ENCODE peak calls at places on chromosome 16, in six cellular contexts. One of them, this sample, is unnamed.

GRCh38 chr16:68902376-68903345 is 59.3 kb downstream of the TANGO6 start:
- DNase-seq in cardiac fibroblast: peak; percentile 72
- DNase-seq in osteocyte: no peak
- DNase-seq in ascending aorta: no peak
- DNase-seq in BJ: no peak
- DNase-seq in nephron progenitor cell: peak; percentile 35
- DNase-seq in this sample: no peak

GRCh38 chr16:17395849-17396480 is 74.8 kb downstream of the XYLT1 start:
- DNase-seq in ascending aorta: no peak
- DNase-seq in BJ: no peak
- DNase-seq in nephron progenitor cell: no peak
- DNase-seq in cardiac fibroblast: peak; percentile 19
- DNase-seq in osteocyte: no peak
- DNase-seq in this sample: no peak

GRCh38 chr16:70746708-70747424 is 54.1 kb downstream of the VAC14 start:
- DNase-seq in osteocyte: no peak
- DNase-seq in nephron progenitor cell: no peak
- DNase-seq in BJ: peak; percentile 75
- DNase-seq in ascending aorta: peak; percentile 93
- DNase-seq in cardiac fibroblast: peak; percentile 94
- DNase-seq in this sample: no peak

GRCh38 chr16:22668318-22668717 is 145.6 kb upstream of the HS3ST2 start:
- DNase-seq in ascending aorta: peak; percentile 21
- DNase-seq in cardiac fibroblast: no peak
- DNase-seq in nephron progenitor cell: no peak
- DNase-seq in BJ: no peak
- DNase-seq in osteocyte: no peak
- DNase-seq in this sample: no peak

GRCh38 chr16:69767459-69768229 is 5.5 kb downstream of the WWP2 start:
- DNase-seq in ascending aorta: no peak
- DNase-seq in BJ: no peak
- DNase-seq in osteocyte: no peak
- DNase-seq in nephron progenitor cell: no peak
- DNase-seq in cardiac fibroblast: no peak
- DNase-seq in this sample: no peak

GRCh38 chr16:24070851-24071250 is 185.3 kb upstream of the CACNG3 start:
- DNase-seq in ascending aorta: peak; percentile 22
- DNase-seq in osteocyte: peak; percentile 27
- DNase-seq in cardiac fibroblast: peak; percentile 2
- DNase-seq in BJ: no peak
- DNase-seq in nephron progenitor cell: peak; percentile 41
- DNase-seq in this sample: no peak

GRCh38 chr16:819336-819735 is 18.8 kb upstream of the GNG13 start:
- DNase-seq in BJ: no peak
- DNase-seq in cardiac fibroblast: no peak
- DNase-seq in osteocyte: no peak
- DNase-seq in ascending aorta: no peak
- DNase-seq in nephron progenitor cell: no peak
- DNase-seq in this sample: no peak

GRCh38 chr16:83606486-83607030 is 201.2 kb upstream of the HSBP1 start:
- DNase-seq in ascending aorta: no peak
- DNase-seq in nephron progenitor cell: no peak
- DNase-seq in osteocyte: peak; percentile 44
- DNase-seq in cardiac fibroblast: no peak
- DNase-seq in BJ: no peak
- DNase-seq in this sample: no peak

GRCh38 chr16:47052666-47053640 is 79.5 kb upstream of the DNAJA2 start:
- DNase-seq in osteocyte: no peak
- DNase-seq in ascending aorta: no peak
- DNase-seq in cardiac fibroblast: no peak
- DNase-seq in nephron progenitor cell: no peak
- DNase-seq in BJ: no peak
- DNase-seq in this sample: no peak

GRCh38 chr16:83539736-83540490 is 267.9 kb upstream of the HSBP1 start:
- DNase-seq in osteocyte: no peak
- DNase-seq in BJ: no peak
- DNase-seq in nephron progenitor cell: no peak
- DNase-seq in ascending aorta: no peak
- DNase-seq in cardiac fibroblast: peak; percentile 16
- DNase-seq in this sample: no peak

GRCh38 chr16:30764816-30765465 is 2.8 kb downstream of the RNF40 start:
- DNase-seq in ascending aorta: no peak
- DNase-seq in osteocyte: no peak
- DNase-seq in nephron progenitor cell: no peak
- DNase-seq in cardiac fibroblast: no peak
- DNase-seq in BJ: no peak
- DNase-seq in this sample: no peak

GRCh38 chr16:35150805-35151312 is 1691.4 kb downstream of the TP53TG3F start:
- DNase-seq in ascending aorta: no peak
- DNase-seq in cardiac fibroblast: no peak
- DNase-seq in BJ: no peak
- DNase-seq in osteocyte: no peak
- DNase-seq in nephron progenitor cell: no peak
- DNase-seq in this sample: no peak

GRCh38 chr16:81720973-81721907 is 57.9 kb upstream of the PLCG2 start:
- DNase-seq in BJ: no peak
- DNase-seq in ascending aorta: no peak
- DNase-seq in nephron progenitor cell: no peak
- DNase-seq in cardiac fibroblast: no peak
- DNase-seq in osteocyte: no peak
- DNase-seq in this sample: no peak

GRCh38 chr16:82899731-82900454 is 273.1 kb downstream of the CDH13 start:
- DNase-seq in osteocyte: no peak
- DNase-seq in ascending aorta: no peak
- DNase-seq in cardiac fibroblast: no peak
- DNase-seq in nephron progenitor cell: no peak
- DNase-seq in BJ: no peak
- DNase-seq in this sample: no peak

GRCh38 chr16:49557070-49557446 is 183.5 kb downstream of the C16orf78 start:
- DNase-seq in cardiac fibroblast: no peak
- DNase-seq in ascending aorta: no peak
- DNase-seq in nephron progenitor cell: peak; percentile 67
- DNase-seq in osteocyte: no peak
- DNase-seq in BJ: no peak
- DNase-seq in this sample: no peak

GRCh38 chr16:23145608-23146007 is 3.6 kb downstream of the USP31 start:
- DNase-seq in osteocyte: no peak
- DNase-seq in BJ: peak; percentile 12
- DNase-seq in ascending aorta: no peak
- DNase-seq in cardiac fibroblast: peak; percentile 79
- DNase-seq in nephron progenitor cell: no peak
- DNase-seq in this sample: no peak

GRCh38 chr16:22188595-22189442 is 17.3 kb upstream of the EEF2K start:
- DNase-seq in osteocyte: no peak
- DNase-seq in cardiac fibroblast: peak; percentile 95
- DNase-seq in BJ: peak; percentile 63
- DNase-seq in ascending aorta: peak; percentile 82
- DNase-seq in nephron progenitor cell: peak; percentile 66
- DNase-seq in this sample: no peak

GRCh38 chr16:85092851-85093250 is 19.4 kb downstream of the CIBAR2 start:
- DNase-seq in nephron progenitor cell: no peak
- DNase-seq in BJ: no peak
- DNase-seq in osteocyte: no peak
- DNase-seq in cardiac fibroblast: no peak
- DNase-seq in ascending aorta: no peak
- DNase-seq in this sample: no peak

GRCh38 chr16:25707982-25708583 is 16.3 kb downstream of the HS3ST4 start:
- DNase-seq in cardiac fibroblast: peak; percentile 26
- DNase-seq in ascending aorta: no peak
- DNase-seq in osteocyte: no peak
- DNase-seq in nephron progenitor cell: peak; percentile 28
- DNase-seq in BJ: no peak
- DNase-seq in this sample: no peak

GRCh38 chr16:29678691-29679267 is at the start of gene QPRT:
- DNase-seq in cardiac fibroblast: peak; percentile 33
- DNase-seq in osteocyte: no peak
- DNase-seq in BJ: no peak
- DNase-seq in nephron progenitor cell: peak; percentile 81
- DNase-seq in ascending aorta: no peak
- DNase-seq in this sample: no peak

GRCh38 chr16:83298541-83298940 is 509.2 kb upstream of the HSBP1 start:
- DNase-seq in ascending aorta: no peak
- DNase-seq in osteocyte: no peak
- DNase-seq in nephron progenitor cell: no peak
- DNase-seq in BJ: no peak
- DNase-seq in cardiac fibroblast: no peak
- DNase-seq in this sample: no peak

GRCh38 chr16:7650446-7650845 is 317.8 kb downstream of the RBFOX1 start:
- DNase-seq in cardiac fibroblast: no peak
- DNase-seq in nephron progenitor cell: no peak
- DNase-seq in BJ: no peak
- DNase-seq in ascending aorta: no peak
- DNase-seq in osteocyte: no peak
- DNase-seq in this sample: no peak

GRCh38 chr16:11315499-11315898 is 29.8 kb upstream of the RMI2 start:
- DNase-seq in osteocyte: no peak
- DNase-seq in nephron progenitor cell: peak; percentile 61
- DNase-seq in cardiac fibroblast: peak; percentile 48
- DNase-seq in BJ: peak; percentile 18
- DNase-seq in ascending aorta: no peak
- DNase-seq in this sample: no peak
- TF ChIP-seq CTCF in osteocyte: peak; percentile 22
- TF ChIP-seq CTCF in nephron progenitor cell: peak; percentile 17
- TF ChIP-seq CTCF in cardiac fibroblast: no peak
- TF ChIP-seq CTCF in BJ: peak; percentile 25
- TF ChIP-seq CTCF in ascending aorta: no peak
- TF ChIP-seq CTCF in this sample: no peak

DNA sequence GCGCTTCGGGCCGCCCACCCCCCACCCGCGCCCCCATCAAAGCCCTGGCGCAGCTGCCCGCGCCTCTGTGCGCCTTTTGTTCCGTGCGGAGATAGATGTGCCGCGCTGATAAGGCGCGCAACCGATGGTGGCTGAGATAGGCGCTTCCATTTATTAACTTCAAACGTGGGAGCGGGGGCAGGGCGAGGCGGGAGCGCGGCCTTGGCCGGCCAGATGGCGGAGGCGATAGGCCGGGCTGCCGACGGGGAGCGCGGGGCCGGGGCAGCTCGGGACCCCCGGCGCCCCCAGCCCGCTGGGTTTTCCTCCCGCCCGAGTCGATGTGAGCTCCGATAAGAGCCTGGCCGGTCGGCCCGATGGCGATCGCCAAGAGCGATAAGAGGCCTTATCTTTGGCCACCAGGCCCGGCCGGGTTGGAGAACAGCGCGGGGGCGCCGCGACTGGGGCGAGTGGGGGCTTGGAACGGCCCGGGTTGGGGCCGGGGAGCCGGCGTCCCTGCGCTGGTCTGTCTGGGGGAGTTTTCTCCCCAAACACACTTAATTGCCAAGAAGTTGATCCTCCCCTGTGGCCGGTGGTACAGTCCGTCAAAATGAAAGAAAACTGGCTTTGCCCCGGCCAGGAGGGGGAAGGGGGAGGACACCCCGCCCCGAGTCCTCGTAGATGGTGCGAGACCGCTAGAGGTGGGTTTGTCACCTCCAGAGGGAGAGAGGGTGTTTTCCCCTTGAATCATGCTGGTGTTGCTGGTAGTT is 2.7 kb downstream of the ZFPM1 start:
- DNase-seq in BJ: no peak
- DNase-seq in nephron progenitor cell: peak; percentile 60
- DNase-seq in ascending aorta: no peak
- DNase-seq in osteocyte: no peak
- DNase-seq in cardiac fibroblast: peak; percentile 45
- DNase-seq in this sample: no peak
- TF ChIP-seq CTCF in BJ: no peak
- TF ChIP-seq CTCF in nephron progenitor cell: no peak
- TF ChIP-seq CTCF in ascending aorta: no peak
- TF ChIP-seq CTCF in osteocyte: no peak
- TF ChIP-seq CTCF in cardiac fibroblast: no peak
- TF ChIP-seq CTCF in this sample: no peak

GRCh38 chr16:66661210-66661560 is 35.4 kb downstream of the CMTM4 start:
- DNase-seq in cardiac fibroblast: no peak
- DNase-seq in nephron progenitor cell: no peak
- DNase-seq in BJ: no peak
- DNase-seq in osteocyte: no peak
- DNase-seq in ascending aorta: no peak
- DNase-seq in this sample: no peak

GRCh38 chr16:66656547-66656946 is 40.0 kb downstream of the CMTM4 start:
- DNase-seq in cardiac fibroblast: peak; percentile 65
- DNase-seq in nephron progenitor cell: no peak
- DNase-seq in ascending aorta: no peak
- DNase-seq in BJ: no peak
- DNase-seq in osteocyte: no peak
- DNase-seq in this sample: no peak

GRCh38 chr16:66660422-66661209 is 35.9 kb downstream of the CMTM4 start:
- DNase-seq in BJ: peak; percentile 85
- DNase-seq in cardiac fibroblast: peak; percentile 90
- DNase-seq in osteocyte: no peak
- DNase-seq in nephron progenitor cell: peak; percentile 62
- DNase-seq in ascending aorta: peak; percentile 68
- DNase-seq in this sample: no peak

GRCh38 chr16:66658860-66659190 is 37.7 kb downstream of the CMTM4 start:
- DNase-seq in cardiac fibroblast: no peak
- DNase-seq in BJ: no peak
- DNase-seq in nephron progenitor cell: no peak
- DNase-seq in ascending aorta: no peak
- DNase-seq in osteocyte: no peak
- DNase-seq in this sample: no peak

DNA sequence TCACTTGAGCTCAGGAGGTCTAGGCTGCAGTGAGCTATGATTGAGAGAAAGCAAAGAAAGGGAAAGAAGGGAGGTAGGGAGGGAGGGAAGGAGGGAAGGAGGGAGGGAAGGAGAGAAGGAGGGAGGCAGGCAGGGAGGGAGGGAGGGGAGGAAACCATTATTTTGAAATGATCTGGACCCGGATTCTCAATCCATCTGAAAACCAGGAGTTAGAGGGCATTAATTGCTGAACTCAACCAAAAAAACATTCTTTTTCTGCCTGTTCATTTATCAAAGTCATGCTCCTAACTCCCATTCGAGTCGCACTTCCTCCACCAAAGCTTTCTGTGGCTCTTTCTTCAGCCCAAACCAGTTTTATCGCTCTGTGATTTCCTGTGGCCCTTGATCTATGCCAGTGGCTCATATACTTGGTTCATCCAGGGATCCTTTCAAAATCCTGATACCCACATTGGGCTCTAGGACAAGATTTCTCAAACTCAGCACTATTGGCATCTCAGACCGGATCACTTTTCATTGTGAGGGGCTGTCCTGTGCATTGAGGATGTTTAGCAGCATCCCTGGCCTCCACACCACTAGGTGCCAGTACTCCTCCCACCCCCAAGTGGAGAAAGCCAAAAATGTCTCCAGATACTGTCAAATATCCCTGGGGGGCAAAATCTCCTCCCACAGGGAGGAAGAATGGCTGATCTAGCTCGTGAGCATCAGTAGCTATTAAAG is 38.2 kb downstream of the CMTM4 start:
- DNase-seq in osteocyte: no peak
- DNase-seq in nephron progenitor cell: no peak
- DNase-seq in ascending aorta: no peak
- DNase-seq in cardiac fibroblast: no peak
- DNase-seq in BJ: no peak
- DNase-seq in this sample: no peak
- TF ChIP-seq CTCF in osteocyte: no peak
- TF ChIP-seq CTCF in nephron progenitor cell: no peak
- TF ChIP-seq CTCF in ascending aorta: no peak
- TF ChIP-seq CTCF in cardiac fibroblast: no peak
- TF ChIP-seq CTCF in BJ: no peak
- TF ChIP-seq CTCF in this sample: no peak

GRCh38 chr16:5751216-5751615 is 653.6 kb upstream of the EEF2KMT start:
- DNase-seq in nephron progenitor cell: no peak
- DNase-seq in BJ: no peak
- DNase-seq in ascending aorta: no peak
- DNase-seq in osteocyte: no peak
- DNase-seq in cardiac fibroblast: no peak
- DNase-seq in this sample: no peak

GRCh38 chr16:5761592-5761991 is 664.0 kb upstream of the EEF2KMT start:
- DNase-seq in ascending aorta: no peak
- DNase-seq in BJ: no peak
- DNase-seq in osteocyte: no peak
- DNase-seq in cardiac fibroblast: no peak
- DNase-seq in nephron progenitor cell: no peak
- DNase-seq in this sample: no peak

GRCh38 chr16:5756969-5757368 is 659.4 kb upstream of the EEF2KMT start:
- DNase-seq in cardiac fibroblast: no peak
- DNase-seq in BJ: no peak
- DNase-seq in ascending aorta: no peak
- DNase-seq in nephron progenitor cell: no peak
- DNase-seq in osteocyte: no peak
- DNase-seq in this sample: no peak
- TF ChIP-seq CTCF in cardiac fibroblast: no peak
- TF ChIP-seq CTCF in BJ: no peak
- TF ChIP-seq CTCF in ascending aorta: no peak
- TF ChIP-seq CTCF in nephron progenitor cell: no peak
- TF ChIP-seq CTCF in osteocyte: no peak
- TF ChIP-seq CTCF in this sample: no peak